ENCODE peak calls at places on chromosomes 5 and 9, in four cellular contexts. One of them, this sample, is unnamed.

GRCh38 chr9:2120926-2121689 is 106.0 kb downstream of the SMARCA2 start:
- DNase-seq in hepatocyte: no peak
- DNase-seq in neural progenitor cell: no peak
- DNase-seq in HCT116: peak; percentile 7
- DNase-seq in this sample: no peak

GRCh38 chr5:132474881-132475511 is 15.6 kb downstream of the IRF1 start:
- DNase-seq in hepatocyte: no peak
- DNase-seq in HCT116: no peak
- DNase-seq in neural progenitor cell: no peak
- DNase-seq in this sample: no peak

GRCh38 chr9:35517136-35517535 is 27.2 kb downstream of the RUSC2 start:
- DNase-seq in hepatocyte: peak; percentile 11
- DNase-seq in neural progenitor cell: peak; percentile 20
- DNase-seq in HCT116: no peak
- DNase-seq in this sample: no peak

GRCh38 chr9:68704804-68705635 is at the start of gene PIP5K1B:
- DNase-seq in HCT116: no peak
- DNase-seq in hepatocyte: peak; percentile 89
- DNase-seq in neural progenitor cell: peak; percentile 90
- DNase-seq in this sample: no peak

GRCh38 chr5:124865603-124866354 is 119.3 kb upstream of the ZNF608 start:
- DNase-seq in neural progenitor cell: no peak
- DNase-seq in HCT116: no peak
- DNase-seq in hepatocyte: no peak
- DNase-seq in this sample: no peak

GRCh38 chr5:99544326-99544725 is 615.5 kb upstream of the CHD1 start:
- DNase-seq in hepatocyte: no peak
- DNase-seq in neural progenitor cell: no peak
- DNase-seq in HCT116: no peak
- DNase-seq in this sample: no peak

GRCh38 chr9:8628771-8629170 is 829.2 kb upstream of the DMAC1 start:
- DNase-seq in neural progenitor cell: no peak
- DNase-seq in hepatocyte: no peak
- DNase-seq in HCT116: no peak
- DNase-seq in this sample: no peak

GRCh38 chr9:97689401-97689800 is 7.7 kb downstream of the XPA start:
- DNase-seq in hepatocyte: no peak
- DNase-seq in neural progenitor cell: no peak
- DNase-seq in HCT116: no peak
- DNase-seq in this sample: no peak

GRCh38 chr5:141941307-141941706 is 16.7 kb downstream of the PCDH12 start:
- DNase-seq in hepatocyte: no peak
- DNase-seq in neural progenitor cell: no peak
- DNase-seq in HCT116: no peak
- DNase-seq in this sample: no peak

GRCh38 chr5:92559743-92560142 is 1021.3 kb downstream of the NR2F1-AS1 start:
- DNase-seq in hepatocyte: no peak
- DNase-seq in neural progenitor cell: no peak
- DNase-seq in HCT116: peak; percentile 51
- DNase-seq in this sample: no peak

GRCh38 chr9:127182901-127183746 is 60.7 kb upstream of the ANGPTL2 start:
- DNase-seq in HCT116: no peak
- DNase-seq in hepatocyte: no peak
- DNase-seq in neural progenitor cell: no peak
- DNase-seq in this sample: no peak

GRCh38 chr5:35407697-35408096 is 177.4 kb upstream of the PRLR start:
- DNase-seq in hepatocyte: no peak
- DNase-seq in neural progenitor cell: no peak
- DNase-seq in HCT116: no peak
- DNase-seq in this sample: no peak

GRCh38 chr9:79026311-79026710 is 545.5 kb upstream of the TLE4 start:
- DNase-seq in hepatocyte: no peak
- DNase-seq in HCT116: no peak
- DNase-seq in neural progenitor cell: no peak
- DNase-seq in this sample: peak; percentile 97

GRCh38 chr5:61916621-61917620 is 389.1 kb upstream of the KIF2A start:
- DNase-seq in hepatocyte: no peak
- DNase-seq in neural progenitor cell: no peak
- DNase-seq in HCT116: no peak
- DNase-seq in this sample: peak; percentile 81

GRCh38 chr9:88577736-88578485 is 42.9 kb downstream of the NXNL2 start:
- DNase-seq in hepatocyte: no peak
- DNase-seq in neural progenitor cell: no peak
- DNase-seq in HCT116: no peak
- DNase-seq in this sample: no peak

GRCh38 chr5:130795037-130795436 is 370.0 kb downstream of the HINT1 start:
- DNase-seq in hepatocyte: no peak
- DNase-seq in neural progenitor cell: no peak
- DNase-seq in HCT116: no peak
- DNase-seq in this sample: peak; percentile 13

GRCh38 chr5:171521679-171522078 is 102.2 kb downstream of the FGF18 start:
- DNase-seq in neural progenitor cell: no peak
- DNase-seq in hepatocyte: no peak
- DNase-seq in HCT116: no peak
- DNase-seq in this sample: peak; percentile 32

GRCh38 chr5:129631946-129632345 is 115.9 kb upstream of the MINAR2 start:
- DNase-seq in hepatocyte: no peak
- DNase-seq in neural progenitor cell: no peak
- DNase-seq in HCT116: no peak
- DNase-seq in this sample: no peak

GRCh38 chr5:171592741-171593140 is 173.3 kb downstream of the FGF18 start:
- DNase-seq in neural progenitor cell: no peak
- DNase-seq in hepatocyte: no peak
- DNase-seq in HCT116: no peak
- DNase-seq in this sample: no peak

GRCh38 chr9:14687042-14687719 is 6.1 kb downstream of the ZDHHC21 start:
- DNase-seq in HCT116: no peak
- DNase-seq in neural progenitor cell: no peak
- DNase-seq in hepatocyte: no peak
- DNase-seq in this sample: no peak

GRCh38 chr9:136882109-136882946 is 4.0 kb upstream of the TRAF2 start:
- DNase-seq in hepatocyte: peak; percentile 87
- DNase-seq in neural progenitor cell: no peak
- DNase-seq in HCT116: peak; percentile 56
- DNase-seq in this sample: peak; percentile 72

GRCh38 chr5:137268646-137269045 is 230.5 kb downstream of the SPOCK1 start:
- DNase-seq in neural progenitor cell: no peak
- DNase-seq in HCT116: no peak
- DNase-seq in hepatocyte: no peak
- DNase-seq in this sample: no peak

GRCh38 chr5:140806834-140807775 is at the start of gene PCDHA4:
- DNase-seq in hepatocyte: peak; percentile 88
- DNase-seq in neural progenitor cell: peak; percentile 84
- DNase-seq in HCT116: no peak
- DNase-seq in this sample: no peak

GRCh38 chr5:89535421-89535820 is 652.4 kb upstream of the MEF2C start:
- DNase-seq in HCT116: no peak
- DNase-seq in neural progenitor cell: no peak
- DNase-seq in hepatocyte: no peak
- DNase-seq in this sample: no peak

GRCh38 chr9:24189986-24190385 is 355.7 kb downstream of the IZUMO3 start:
- DNase-seq in HCT116: no peak
- DNase-seq in hepatocyte: no peak
- DNase-seq in neural progenitor cell: no peak
- DNase-seq in this sample: no peak

GRCh38 chr5:29148073-29148472 is 2045.4 kb upstream of the CDH6 start:
- DNase-seq in hepatocyte: no peak
- DNase-seq in HCT116: no peak
- DNase-seq in neural progenitor cell: no peak
- DNase-seq in this sample: no peak

DNA sequence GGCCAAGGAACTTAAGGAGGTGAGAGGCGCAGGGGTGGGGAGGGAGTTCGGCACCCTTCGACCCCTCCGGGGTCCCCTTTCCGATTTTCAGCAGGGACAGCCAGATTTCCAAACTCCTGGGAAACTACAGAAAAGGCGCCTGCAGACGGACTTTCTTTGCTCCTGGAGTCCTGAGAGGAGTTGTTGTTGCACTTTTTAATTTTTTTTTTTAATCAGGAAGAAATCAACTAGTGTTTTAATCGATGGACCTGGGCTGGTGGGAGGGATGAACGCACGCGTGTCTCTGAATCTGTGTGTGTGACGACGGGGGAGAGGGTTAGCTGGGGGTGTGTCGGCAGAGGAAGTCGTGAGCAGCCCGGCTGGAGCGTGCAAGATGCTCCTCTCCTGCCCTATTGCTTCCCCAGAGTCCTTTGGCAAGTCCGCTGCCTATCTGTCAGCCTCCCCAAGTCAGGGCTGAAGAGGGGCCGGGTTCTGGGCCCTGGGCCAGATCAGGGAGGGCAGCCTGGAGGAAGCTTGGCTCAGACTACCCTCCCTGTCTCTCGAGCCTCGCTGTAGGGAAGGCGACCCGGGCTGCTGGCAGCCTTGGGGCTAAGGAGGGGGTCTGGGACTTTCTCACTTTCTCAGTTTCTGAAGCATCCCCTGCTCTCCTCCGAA is 654 bp downstream of the PRR16 start:
- DNase-seq in HCT116: no peak
- DNase-seq in hepatocyte: peak; percentile 52
- DNase-seq in neural progenitor cell: peak; percentile 41
- DNase-seq in this sample: no peak
- TF ChIP-seq EZH2 in HCT116: no peak
- TF ChIP-seq EZH2 in hepatocyte: peak; percentile 36
- TF ChIP-seq EZH2 in neural progenitor cell: no peak
- TF ChIP-seq EZH2 in this sample: no peak

GRCh38 chr5:73946926-73947455 is 321.0 kb downstream of the ARHGEF28 start:
- DNase-seq in HCT116: no peak
- DNase-seq in neural progenitor cell: no peak
- DNase-seq in hepatocyte: no peak
- DNase-seq in this sample: no peak

GRCh38 chr5:73946278-73946677 is 320.3 kb downstream of the ARHGEF28 start:
- DNase-seq in HCT116: no peak
- DNase-seq in hepatocyte: no peak
- DNase-seq in neural progenitor cell: no peak
- DNase-seq in this sample: no peak

GRCh38 chr5:73944581-73944980 is 318.6 kb downstream of the ARHGEF28 start:
- DNase-seq in neural progenitor cell: no peak
- DNase-seq in hepatocyte: no peak
- DNase-seq in HCT116: no peak
- DNase-seq in this sample: no peak

GRCh38 chr5:73943375-73943774 is 317.4 kb downstream of the ARHGEF28 start:
- DNase-seq in hepatocyte: no peak
- DNase-seq in HCT116: no peak
- DNase-seq in neural progenitor cell: no peak
- DNase-seq in this sample: no peak

GRCh38 chr5:73945505-73945904 is 319.5 kb downstream of the ARHGEF28 start:
- DNase-seq in HCT116: no peak
- DNase-seq in neural progenitor cell: peak; percentile 14
- DNase-seq in hepatocyte: no peak
- DNase-seq in this sample: no peak
- TF ChIP-seq CTCF in HCT116: peak; percentile 70
- TF ChIP-seq CTCF in neural progenitor cell: peak; percentile 42
- TF ChIP-seq CTCF in hepatocyte: peak; percentile 4
- TF ChIP-seq CTCF in this sample: peak; percentile 61

GRCh38 chr9:21395778-21396717 is 10.8 kb upstream of the IFNA2 start:
- DNase-seq in hepatocyte: peak; percentile 69
- DNase-seq in HCT116: peak; percentile 21
- DNase-seq in neural progenitor cell: peak; percentile 94
- DNase-seq in this sample: no peak
- TF ChIP-seq EZH2 in hepatocyte: no peak
- TF ChIP-seq EZH2 in HCT116: no peak
- TF ChIP-seq EZH2 in neural progenitor cell: no peak
- TF ChIP-seq EZH2 in this sample: peak; percentile 61

DNA sequence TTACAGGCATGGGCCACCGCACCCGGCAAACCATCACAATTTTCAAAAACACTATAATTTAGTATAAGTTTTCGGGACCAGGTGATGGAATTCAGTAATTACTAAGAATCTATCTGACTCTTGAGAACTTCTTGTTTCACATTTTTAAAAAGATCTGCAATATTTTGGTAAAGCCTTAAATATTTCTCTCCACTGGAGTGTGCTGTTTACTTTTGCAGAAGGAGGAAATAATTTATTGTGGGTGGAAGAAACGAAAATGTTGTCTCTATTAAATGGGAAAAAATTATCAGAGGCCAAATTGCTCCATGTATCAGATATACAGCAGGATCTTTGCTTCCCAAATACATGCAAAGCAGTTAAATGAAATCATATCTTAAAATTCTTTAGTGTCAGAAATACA is 566.8 kb upstream of the CYLC2 start:
- DNase-seq in HCT116: no peak
- DNase-seq in neural progenitor cell: no peak
- DNase-seq in hepatocyte: no peak
- DNase-seq in this sample: no peak
- TF ChIP-seq CTCF in HCT116: no peak
- TF ChIP-seq CTCF in neural progenitor cell: no peak
- TF ChIP-seq CTCF in hepatocyte: peak; percentile 4
- TF ChIP-seq CTCF in this sample: no peak

GRCh38 chr5:1667648-1668140 is 131.9 kb downstream of the MRPL36 start:
- DNase-seq in hepatocyte: no peak
- DNase-seq in neural progenitor cell: no peak
- DNase-seq in HCT116: no peak
- DNase-seq in this sample: no peak

GRCh38 chr5:1668141-1668721 is 131.4 kb downstream of the MRPL36 start:
- DNase-seq in HCT116: no peak
- DNase-seq in neural progenitor cell: peak; percentile 44
- DNase-seq in hepatocyte: peak; percentile 64
- DNase-seq in this sample: no peak

GRCh38 chr5:1665803-1666202 is 133.8 kb downstream of the MRPL36 start:
- DNase-seq in hepatocyte: no peak
- DNase-seq in HCT116: no peak
- DNase-seq in neural progenitor cell: no peak
- DNase-seq in this sample: no peak

GRCh38 chr5:1666221-1666620 is 133.4 kb downstream of the MRPL36 start:
- DNase-seq in HCT116: no peak
- DNase-seq in hepatocyte: no peak
- DNase-seq in neural progenitor cell: no peak
- DNase-seq in this sample: no peak

GRCh38 chr5:1666812-1667588 is 132.6 kb downstream of the MRPL36 start:
- DNase-seq in HCT116: no peak
- DNase-seq in neural progenitor cell: peak; percentile 88
- DNase-seq in hepatocyte: peak; percentile 82
- DNase-seq in this sample: no peak
- TF ChIP-seq EZH2 in HCT116: no peak
- TF ChIP-seq EZH2 in neural progenitor cell: no peak
- TF ChIP-seq EZH2 in hepatocyte: no peak
- TF ChIP-seq EZH2 in this sample: peak; percentile 83

GRCh38 chr9:36980148-36980974 is 53.7 kb downstream of the PAX5 start:
- DNase-seq in HCT116: peak; percentile 19
- DNase-seq in neural progenitor cell: peak; percentile 88
- DNase-seq in hepatocyte: no peak
- DNase-seq in this sample: no peak
- TF ChIP-seq CTCF in HCT116: peak; percentile 52
- TF ChIP-seq CTCF in neural progenitor cell: peak; percentile 62
- TF ChIP-seq CTCF in hepatocyte: no peak
- TF ChIP-seq CTCF in this sample: peak; percentile 45

DNA sequence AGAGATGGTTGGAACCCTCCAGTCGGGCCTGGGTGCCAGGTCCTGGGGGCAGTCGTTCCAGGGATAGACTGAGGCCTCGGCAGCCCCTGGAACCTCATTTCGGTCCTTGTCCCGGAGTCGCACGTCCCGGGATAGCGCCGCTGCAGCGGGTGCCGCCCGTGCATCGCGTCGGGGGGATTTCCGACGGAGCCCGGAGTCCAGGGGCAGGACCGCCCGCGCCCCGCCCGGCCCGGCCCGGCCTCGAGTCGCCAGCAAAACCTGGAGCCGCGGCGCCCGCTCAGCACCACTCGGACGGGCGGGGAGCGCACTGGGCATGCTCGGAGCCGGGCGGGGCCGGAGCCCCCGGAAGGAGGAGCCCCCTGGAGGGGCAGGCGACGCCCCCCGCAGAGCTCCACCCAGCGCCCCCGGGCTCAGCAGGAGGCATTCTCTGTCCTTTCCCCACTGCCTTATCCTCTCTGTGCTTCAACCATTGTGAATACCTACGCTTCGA is 1.6 kb upstream of the PTPN3 start:
- DNase-seq in neural progenitor cell: peak; percentile 71
- DNase-seq in HCT116: no peak
- DNase-seq in hepatocyte: peak; percentile 84
- DNase-seq in this sample: no peak
- TF ChIP-seq EZH2 in neural progenitor cell: no peak
- TF ChIP-seq EZH2 in HCT116: no peak
- TF ChIP-seq EZH2 in hepatocyte: peak; percentile 26
- TF ChIP-seq EZH2 in this sample: no peak

This sample was measured in keratinocyte.